ENCODE peak calls at places on chromosomes 6 and 20, in eight cellular contexts. V is stimulated activated CD4-positive, alpha-beta T cell treated with anti-CD3 and anti-CD28 coated beads, Interleukin-2, amount 100 ng/mL, for 48 hours; O is WERI-Rb-1; Z is anterior cingulate cortex; M is NCI-H1436 treated with DMSO at 0.1 percent for 48 hours; T is AG08396; G is C1 segment of cervical spinal cord; R is epithelial cell of esophagus. F is an unnamed sample.

GRCh38 chr6:133610271-133610840 is 278.6 kb upstream of the TCF21 start:
- DNase-seq in T (no peak), V (no peak), O (no peak), R (peak), Z (no peak), G (no peak), M (no peak), F (no peak)

GRCh38 chr6:15357832-15358231 is 112.0 kb downstream of the JARID2 start:
- DNase-seq in Z (no peak), V (no peak), T (no peak), O (no peak), M (no peak), R (no peak), G (no peak), F (no peak)

GRCh38 chr6:31068738-31069340 is 43.5 kb downstream of the C6orf15 start:
- DNase-seq in M (no peak), R (peak), V (peak), Z (peak), T (peak), G (peak), O (peak), F (peak)

GRCh38 chr20:17825949-17826843 is 126.4 kb downstream of the BANF2 start:
- DNase-seq in O (no peak), T (no peak), M (no peak), R (no peak), G (no peak), Z (no peak), V (peak), F (no peak)

GRCh38 chr6:82492134-82492533 is 128.5 kb downstream of the TPBG start:
- DNase-seq in Z (no peak), R (no peak), O (no peak), T (no peak), G (no peak), V (no peak), M (no peak), F (no peak)

GRCh38 chr6:159842035-159842434 is 42.0 kb downstream of the PNLDC1 start:
- DNase-seq in R (no peak), O (no peak), G (no peak), V (no peak), Z (no peak), T (no peak), M (no peak), F (no peak)

GRCh38 chr6:132651062-132651461 is 7.9 kb downstream of the TAAR1 start:
- DNase-seq in G (no peak), M (no peak), O (no peak), V (no peak), Z (no peak), T (no peak), R (peak), F (no peak)

GRCh38 chr6:58198301-58198700 is 880.9 kb downstream of the PRIM2 start:
- DNase-seq in M (no peak), V (no peak), Z (no peak), O (no peak), G (no peak), R (peak), T (no peak), F (no peak)

GRCh38 chr6:22236626-22237414 is 60.0 kb downstream of the PRL start:
- DNase-seq in G (no peak), Z (no peak), O (no peak), T (peak), R (peak), V (no peak), M (no peak), F (no peak)

GRCh38 chr6:140193269-140193668 is 818.8 kb upstream of the CITED2 start:
- DNase-seq in R (no peak), M (no peak), T (no peak), G (no peak), O (no peak), V (no peak), Z (no peak), F (peak)

GRCh38 chr6:50842861-50843384 is 24.3 kb downstream of the TFAP2B start:
- DNase-seq in Z (no peak), O (no peak), V (no peak), G (no peak), R (no peak), T (no peak), M (no peak), F (peak)

GRCh38 chr6:108588586-108588985 is 27.9 kb downstream of the FOXO3 start:
- DNase-seq in V (no peak), R (peak), O (no peak), G (no peak), M (no peak), T (peak), Z (peak), F (peak)

GRCh38 chr6:85129881-85130280 is 320.0 kb upstream of the NT5E start:
- DNase-seq in M (no peak), G (no peak), O (no peak), Z (no peak), R (peak), V (no peak), T (no peak), F (no peak)

GRCh38 chr6:7589221-7589620 is 777 bp upstream of the SNRNP48 start:
- DNase-seq in M (no peak), V (no peak), Z (no peak), O (no peak), T (no peak), R (peak), G (no peak), F (no peak)

GRCh38 chr6:87828044-87828443 is 126.0 kb upstream of the AKIRIN2 start:
- DNase-seq in O (no peak), G (no peak), M (no peak), R (no peak), T (no peak), Z (no peak), V (no peak), F (no peak)

GRCh38 chr6:33166811-33167210 is 25.5 kb downstream of the COL11A2 start:
- DNase-seq in T (no peak), M (no peak), O (no peak), G (no peak), R (no peak), Z (no peak), V (no peak), F (no peak)

GRCh38 chr6:157403684-157404051 is 22.7 kb downstream of the ZDHHC14 start:
- DNase-seq in Z (no peak), G (no peak), O (peak), M (peak), V (no peak), T (no peak), R (no peak), F (no peak)

GRCh38 chr20:60718743-60719142 is 533.3 kb upstream of the CDH4 start:
- DNase-seq in R (no peak), M (no peak), T (no peak), O (peak), G (no peak), V (no peak), Z (no peak), F (peak)

GRCh38 chr20:3312940-3313656 is 74.1 kb upstream of the SLC4A11 start:
- DNase-seq in T (peak), V (no peak), O (no peak), G (no peak), Z (no peak), M (no peak), R (peak), F (no peak)

GRCh38 chr6:155444952-155445903 is 10.4 kb downstream of the NOX3 start:
- DNase-seq in Z (no peak), T (no peak), G (no peak), O (no peak), R (no peak), V (no peak), M (no peak), F (no peak)